ENCODE peak calls at places on chromosomes 1 and 21, in four cellular contexts. Z is upper lobe of right lung, X is mesenchymal stem cell, P is cardiac muscle cell. G is an unnamed sample.

GRCh38 chr21:43691086-43691795 is 27.7 kb upstream of the PDXK start:
- DNase-seq in X (no peak), Z (no peak), P (no peak), G (no peak)

GRCh38 chr21:38460171-38460742 is 38.0 kb downstream of the ERG start:
- DNase-seq in P (peak; percentile 87), X (peak; percentile 30), Z (no peak), G (no peak)

GRCh38 chr1:157856538-157856937 is 14.9 kb upstream of the CD5L start:
- DNase-seq in P (no peak), Z (no peak), X (no peak), G (no peak)

GRCh38 chr1:24984800-24985552 is 54.9 kb upstream of the RUNX3 start:
- DNase-seq in P (no peak), Z (no peak), X (no peak), G (no peak)

GRCh38 chr1:61397915-61398314 is 315.6 kb downstream of the NFIA start:
- DNase-seq in Z (no peak), X (peak; percentile 57), P (no peak), G (peak; percentile 7)

GRCh38 chr1:3917761-3918160 is 17.7 kb upstream of the C1orf174 start:
- DNase-seq in Z (peak; percentile 57), P (no peak), X (no peak), G (no peak)

GRCh38 chr21:17572431-17572830 is 40.3 kb downstream of the BTG3 start:
- DNase-seq in P (no peak), X (no peak), Z (no peak), G (no peak)

GRCh38 chr1:63329621-63330330 is 7.4 kb downstream of the FOXD3 start:
- DNase-seq in X (no peak), Z (no peak), P (no peak), G (no peak)

GRCh38 chr1:201916649-201917249 is 28.1 kb downstream of the SHISA4 start:
- DNase-seq in X (peak; percentile 98), P (peak; percentile 91), Z (no peak), G (peak; percentile 79)

GRCh38 chr1:222920169-222920568 is 105.3 kb downstream of the DISP1 start:
- DNase-seq in P (no peak), X (no peak), Z (no peak), G (no peak)

GRCh38 chr1:223620297-223620900 is 45.1 kb downstream of the CAPN8 start:
- DNase-seq in P (no peak), X (no peak), Z (no peak), G (no peak)

GRCh38 chr21:36047139-36047538 is 13.2 kb downstream of the SETD4 start:
- DNase-seq in Z (no peak), P (no peak), X (no peak), G (no peak)

GRCh38 chr21:44904141-44904923 is 16.4 kb downstream of the ITGB2 start:
- DNase-seq in X (no peak), Z (no peak), P (no peak), G (no peak)

GRCh38 chr1:88407248-88407647 is 276.8 kb upstream of the PKN2 start:
- DNase-seq in Z (no peak), P (no peak), X (no peak), G (no peak)

GRCh38 chr1:157562515-157562914 is 10.2 kb upstream of the FCRL5 start:
- DNase-seq in X (no peak), P (no peak), Z (no peak), G (no peak)

GRCh38 chr1:50047916-50048694 is 24.4 kb upstream of the AGBL4 start:
- DNase-seq in X (no peak), Z (peak; percentile 60), P (no peak), G (no peak)
- H3K4me3 ChIP-seq in X (peak overlapping the region; percentile 61), Z (no peak overlapping the region), P (no peak overlapping the region), G (no peak overlapping the region)

GRCh38 chr1:18419123-18419844 is 61.4 kb upstream of the KLHDC7A start:
- DNase-seq in P (no peak), X (no peak), Z (no peak), G (no peak)
- H3K9me3 ChIP-seq in P (no peaks in the 10 kb centered on the region), X (no peaks in the 10 kb centered on the region), Z (no peaks in the 10 kb centered on the region), G (peaks cover 3% of the 10 kb centered on the region)

GRCh38 chr1:80047791-80048190 is 1041.3 kb upstream of the ADGRL4 start:
- DNase-seq in Z (no peak), X (no peak), P (peak; percentile 68), G (no peak)
- H3K4me3 ChIP-seq in Z (no peak overlapping the region), X (no peak overlapping the region), P (no peak overlapping the region), G (no peak overlapping the region)

DNA sequence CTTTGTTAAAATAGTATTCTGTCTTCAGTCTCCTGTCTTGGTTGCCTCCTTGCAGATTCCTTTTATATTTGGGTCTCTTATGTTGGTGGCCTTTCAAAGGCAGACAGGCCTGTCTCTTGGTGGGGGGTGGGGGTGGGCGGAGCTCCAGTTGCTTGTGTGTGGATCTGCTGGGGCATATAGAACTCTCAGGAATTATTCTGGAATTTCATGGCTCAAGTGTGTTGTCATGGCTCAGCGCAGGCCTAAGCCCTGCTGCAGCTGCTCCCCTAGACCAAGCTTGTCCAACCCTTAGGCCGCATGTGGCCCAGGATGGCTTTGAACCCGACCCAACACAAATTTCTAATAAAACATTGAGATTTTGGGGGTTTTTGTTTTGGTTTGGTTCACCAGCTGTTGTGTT is 8.0 kb downstream of the C1orf35 start:
- DNase-seq in Z (peak; percentile 12), P (no peak), X (no peak), G (no peak)
- H3K9me3 ChIP-seq in Z (peaks cover 5% of the 10 kb centered on the region), P (no peaks in the 10 kb centered on the region), X (peaks cover 8% of the 10 kb centered on the region), G (peaks cover 24% of the 10 kb centered on the region)

GRCh38 chr1:2046953-2047748 is 3.1 kb upstream of the PRKCZ start:
- DNase-seq in P (no peak), Z (no peak), X (no peak), G (no peak)

GRCh38 chr1:2049517-2050481 is at the start of gene PRKCZ:
- DNase-seq in Z (peak; percentile 98), P (peak; percentile 21), X (peak; percentile 6), G (no peak)

GRCh38 chr1:2049225-2049516 is 1.0 kb upstream of the PRKCZ start:
- DNase-seq in P (no peak), Z (no peak), X (no peak), G (no peak)

GRCh38 chr1:2046225-2046917 is 3.8 kb upstream of the PRKCZ start:
- DNase-seq in X (peak; percentile 18), P (peak; percentile 31), Z (peak; percentile 93), G (no peak)

DNA sequence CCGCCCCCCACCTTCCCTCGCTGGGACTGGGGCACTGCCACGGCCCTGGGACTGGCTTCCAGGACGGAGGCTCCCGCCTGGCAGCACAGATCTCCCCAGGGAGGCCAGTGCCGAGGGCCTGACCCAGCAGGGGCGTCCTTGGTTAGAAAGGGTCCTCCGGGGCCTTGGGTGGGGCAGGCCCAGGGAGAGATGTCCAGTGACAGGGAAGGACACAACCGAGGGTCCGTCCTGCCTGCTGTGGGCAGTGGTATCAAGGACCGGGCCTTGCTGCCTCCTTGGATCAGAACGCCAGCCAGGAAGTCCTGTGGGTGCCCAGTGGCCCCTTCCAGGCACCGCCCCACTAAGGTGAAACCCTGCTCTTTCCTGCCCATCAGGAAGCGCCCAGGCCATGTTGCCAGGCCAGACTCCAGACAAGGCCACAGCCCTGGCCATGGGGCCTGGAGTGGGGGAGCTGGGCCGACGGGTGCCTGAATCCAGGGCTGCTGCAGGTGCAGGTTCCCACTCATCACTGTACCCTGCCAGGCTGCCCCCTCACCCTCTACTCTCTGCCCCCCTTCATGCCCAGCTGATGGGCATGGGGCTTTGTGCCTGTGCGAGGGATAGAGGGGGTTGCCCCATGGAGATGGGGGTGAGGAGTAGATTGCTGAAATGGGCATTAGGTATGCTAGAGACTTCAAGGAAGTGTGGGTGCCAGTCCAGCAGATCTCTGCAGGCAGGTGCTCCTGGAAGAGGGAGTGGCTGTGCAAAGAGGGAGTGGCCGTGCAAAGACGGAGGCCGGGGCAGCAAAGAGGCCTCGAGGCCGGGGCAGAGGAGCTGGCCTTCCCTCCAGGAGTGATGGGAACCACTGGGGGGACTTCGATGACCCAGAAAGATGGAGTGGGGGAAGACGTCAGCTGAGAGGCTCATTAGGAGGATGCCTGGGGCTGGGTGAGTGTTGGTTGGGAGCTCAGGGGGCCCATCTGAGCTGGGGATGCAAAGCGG is 2.2 kb upstream of the PRKCZ start:
- DNase-seq in Z (no peak), X (no peak), P (no peak), G (no peak)
- H3K4me3 ChIP-seq in Z (no peak overlapping the region), X (no peak overlapping the region), P (no peak overlapping the region), G (no peak overlapping the region)

DNA sequence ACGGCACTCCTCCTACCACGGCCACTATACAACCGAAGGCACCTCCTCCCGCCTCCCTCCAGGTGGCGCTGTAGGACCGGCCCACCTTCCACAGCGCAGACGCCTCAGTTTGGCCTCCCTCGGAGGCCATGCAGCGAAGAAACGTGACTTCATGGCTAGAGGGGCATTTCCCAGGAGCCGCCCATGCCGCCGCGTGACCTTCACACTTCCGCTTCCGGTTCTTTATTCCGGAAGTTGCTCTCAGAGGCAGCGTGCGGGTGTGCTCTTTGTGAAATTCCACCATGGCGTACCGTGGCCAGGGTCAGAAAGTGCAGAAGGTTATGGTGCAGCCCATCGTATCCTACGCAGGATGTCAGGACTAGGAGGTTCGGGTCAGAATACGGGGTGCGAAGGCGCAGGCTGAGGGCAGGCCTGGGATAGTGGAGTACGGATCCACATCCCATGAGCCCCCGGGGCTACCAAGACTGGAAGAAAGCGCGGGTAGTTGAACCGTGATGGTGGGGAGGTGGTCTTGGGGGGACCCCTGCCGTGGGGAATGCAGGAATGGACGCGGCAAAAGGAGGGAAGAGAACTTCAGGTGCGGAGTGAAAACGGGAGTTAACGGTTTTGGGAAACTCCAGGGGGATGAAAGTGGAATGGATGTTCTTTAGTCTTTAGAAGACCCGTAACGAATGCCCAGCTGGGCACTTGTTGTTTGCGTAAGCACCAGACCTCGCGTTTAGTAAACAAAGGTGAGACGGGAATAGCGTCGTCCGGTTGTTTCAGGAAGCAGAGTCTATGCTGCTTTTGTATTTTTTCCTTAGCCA is at the start of gene SNRPE:
- DNase-seq in P (peak; percentile 99), Z (peak; percentile 97), X (peak; percentile 99), G (peak; percentile 97)
- H3K9me3 ChIP-seq in P (no peaks in the 10 kb centered on the region), Z (no peaks in the 10 kb centered on the region), X (no peaks in the 10 kb centered on the region), G (no peaks in the 10 kb centered on the region)

GRCh38 chr1:44812822-44813543 is 4.7 kb downstream of the BTBD19 start:
- DNase-seq in P (no peak), Z (peak; percentile 73), X (peak; percentile 55), G (no peak)
- H3K4me3 ChIP-seq in P (peak overlapping the region; percentile 16), Z (peak overlapping the region; percentile 60), X (no peak overlapping the region), G (no peak overlapping the region)

DNA sequence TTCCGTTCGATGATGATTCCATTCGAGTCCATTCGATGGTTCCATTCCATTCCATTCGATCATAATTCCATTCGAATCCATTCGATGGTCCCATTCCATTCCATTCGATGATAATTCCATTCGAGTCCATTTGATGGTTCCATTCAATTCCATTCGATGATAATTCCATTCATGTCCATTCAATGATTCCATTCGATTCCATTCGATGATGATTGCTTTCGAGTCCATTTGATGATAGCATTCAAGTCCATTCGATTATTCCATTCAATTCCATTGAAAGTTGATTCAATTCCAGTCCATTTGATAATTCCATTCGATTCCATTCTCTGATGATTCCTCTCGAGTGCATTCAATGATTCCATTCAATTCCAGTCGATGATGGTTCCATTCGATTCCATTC is 3895.3 kb downstream of the SRGAP2C start:
- DNase-seq in Z (no peak), P (no peak), X (no peak), G (no peak)
- H3K9me3 ChIP-seq in Z (peaks cover 31% of the 10 kb centered on the region), P (peaks cover 13% of the 10 kb centered on the region), X (peaks cover 66% of the 10 kb centered on the region), G (peaks cover 19% of the 10 kb centered on the region)

GRCh38 chr1:44723496-44724407 is 7.2 kb downstream of the RNU5D-1 start:
- DNase-seq in Z (no peak), P (no peak), X (no peak), G (no peak)
- H3K4me3 ChIP-seq in Z (no peak overlapping the region), P (no peak overlapping the region), X (no peak overlapping the region), G (no peak overlapping the region)